ENCODE peak calls at places on chromosomes 2 and 18, in six cellular contexts. L, A, N, J, E and P are unnamed samples.
A peak's percentile ranks its signal among the peaks of the same experiment; 100 is the strongest.

GRCh38 chr2:149885468-149885867 is 297.9 kb upstream of the MMADHC start:
- DNase-seq in N (no peak), L (no peak), A (no peak), E (no peak), J (no peak), P (no peak)

GRCh38 chr2:239947361-239948045 is 77.6 kb downstream of the NDUFA10 start:
- DNase-seq in N (no peak), E (peak; percentile 76), A (no peak), J (no peak), L (no peak), P (no peak)

GRCh38 chr18:79637181-79637920 is 42.3 kb upstream of the CTDP1 start:
- DNase-seq in N (no peak), E (no peak), J (no peak), L (peak; percentile 70), A (no peak), P (no peak)

GRCh38 chr18:32300914-32301313 is 111.1 kb downstream of the MEP1B start:
- DNase-seq in J (no peak), A (no peak), E (no peak), L (no peak), N (no peak), P (no peak)

GRCh38 chr2:182540236-182540635 is 113.4 kb upstream of the PDE1A start:
- DNase-seq in J (no peak), A (no peak), L (no peak), E (no peak), N (no peak), P (no peak)

GRCh38 chr2:118003396-118003824 is 10.5 kb downstream of the CCDC93 start:
- DNase-seq in L (peak; percentile 87), N (peak; percentile 65), E (no peak), J (peak; percentile 44), A (peak; percentile 69), P (no peak)

GRCh38 chr2:201859886-201860285 is 53.5 kb downstream of the CDK15 start:
- DNase-seq in E (no peak), L (no peak), A (no peak), N (no peak), J (no peak), P (no peak)

GRCh38 chr18:77522031-77522675 is 272.5 kb downstream of the GALR1 start:
- DNase-seq in N (no peak), A (no peak), L (no peak), E (no peak), J (no peak), P (no peak)

GRCh38 chr2:41894563-41895333 is 153.1 kb upstream of the PKDCC start:
- DNase-seq in J (no peak), L (no peak), E (no peak), N (no peak), A (no peak), P (no peak)

GRCh38 chr2:11938196-11938595 is 191.8 kb downstream of the LPIN1 start:
- DNase-seq in N (no peak), J (peak; percentile 41), E (peak; percentile 50), A (no peak), L (no peak), P (peak; percentile 91)

GRCh38 chr2:126891681-126892500 is 6.8 kb upstream of the TEX51 start:
- DNase-seq in A (no peak), E (no peak), L (no peak), J (no peak), N (no peak), P (peak; percentile 92)

GRCh38 chr2:219631925-219632757 is 4.7 kb downstream of the SLC4A3 start:
- DNase-seq in A (peak; percentile 24), J (no peak), L (no peak), N (no peak), E (peak; percentile 82), P (no peak)

GRCh38 chr2:74387346-74387745 is 7.2 kb upstream of the DCTN1 start:
- DNase-seq in J (no peak), N (no peak), E (no peak), L (no peak), A (no peak), P (no peak)

GRCh38 chr2:225779829-225780228 is 380.3 kb downstream of the NYAP2 start:
- DNase-seq in N (no peak), E (no peak), L (no peak), J (no peak), A (no peak), P (no peak)

GRCh38 chr2:236503100-236503499 is 66.5 kb upstream of the ACKR3 start:
- DNase-seq in A (peak; percentile 29), J (no peak), E (no peak), N (no peak), L (peak; percentile 63), P (peak; percentile 34)

GRCh38 chr2:108189316-108189715 is 50.5 kb upstream of the SULT1C3 start:
- DNase-seq in A (no peak), L (no peak), J (no peak), N (no peak), E (no peak), P (no peak)

GRCh38 chr18:57959278-57959677 is 84.7 kb upstream of the NEDD4L start:
- DNase-seq in L (peak; percentile 62), E (peak; percentile 3), A (peak; percentile 49), J (peak; percentile 53), N (peak; percentile 72), P (no peak)

GRCh38 chr18:48785091-48785614 is 165.6 kb downstream of the SMAD7 start:
- DNase-seq in N (no peak), E (no peak), J (peak; percentile 54), L (no peak), A (no peak), P (no peak)

GRCh38 chr2:19137433-19137832 is 221.0 kb downstream of the OSR1 start:
- DNase-seq in E (no peak), A (no peak), L (no peak), N (no peak), J (no peak), P (no peak)

GRCh38 chr2:55459278-55459677 is 39.6 kb upstream of the CCDC88A start:
- DNase-seq in A (no peak), J (no peak), L (no peak), N (no peak), E (no peak), P (no peak)

DNA sequence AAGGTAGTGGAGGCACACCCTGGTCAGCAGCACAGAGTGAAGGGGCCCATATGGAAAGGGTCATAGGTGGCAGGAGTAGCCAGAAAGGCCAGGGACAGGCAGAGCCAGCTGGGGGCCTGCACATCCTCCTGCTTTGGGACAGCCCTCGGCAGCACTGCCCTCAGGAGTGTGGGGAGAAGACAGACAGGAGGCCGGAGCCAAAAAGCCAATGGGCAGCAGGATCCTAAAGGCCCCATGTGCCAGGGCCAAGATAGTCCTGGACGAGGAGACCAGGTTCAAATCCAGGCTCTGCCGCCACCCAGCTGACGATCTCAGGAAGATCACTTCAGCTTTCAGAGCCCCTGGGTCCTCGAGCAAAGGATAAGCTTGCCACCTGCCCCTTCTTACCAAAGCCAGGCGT is 220.1 kb downstream of the TMEM163 start:
- DNase-seq in L (no peak), A (no peak), J (no peak), N (no peak), E (peak; percentile 24), P (no peak)
- TF ChIP-seq CTCF in L (no peak), A (no peak), J (no peak), N (no peak), E (no peak), P (no peak)

DNA sequence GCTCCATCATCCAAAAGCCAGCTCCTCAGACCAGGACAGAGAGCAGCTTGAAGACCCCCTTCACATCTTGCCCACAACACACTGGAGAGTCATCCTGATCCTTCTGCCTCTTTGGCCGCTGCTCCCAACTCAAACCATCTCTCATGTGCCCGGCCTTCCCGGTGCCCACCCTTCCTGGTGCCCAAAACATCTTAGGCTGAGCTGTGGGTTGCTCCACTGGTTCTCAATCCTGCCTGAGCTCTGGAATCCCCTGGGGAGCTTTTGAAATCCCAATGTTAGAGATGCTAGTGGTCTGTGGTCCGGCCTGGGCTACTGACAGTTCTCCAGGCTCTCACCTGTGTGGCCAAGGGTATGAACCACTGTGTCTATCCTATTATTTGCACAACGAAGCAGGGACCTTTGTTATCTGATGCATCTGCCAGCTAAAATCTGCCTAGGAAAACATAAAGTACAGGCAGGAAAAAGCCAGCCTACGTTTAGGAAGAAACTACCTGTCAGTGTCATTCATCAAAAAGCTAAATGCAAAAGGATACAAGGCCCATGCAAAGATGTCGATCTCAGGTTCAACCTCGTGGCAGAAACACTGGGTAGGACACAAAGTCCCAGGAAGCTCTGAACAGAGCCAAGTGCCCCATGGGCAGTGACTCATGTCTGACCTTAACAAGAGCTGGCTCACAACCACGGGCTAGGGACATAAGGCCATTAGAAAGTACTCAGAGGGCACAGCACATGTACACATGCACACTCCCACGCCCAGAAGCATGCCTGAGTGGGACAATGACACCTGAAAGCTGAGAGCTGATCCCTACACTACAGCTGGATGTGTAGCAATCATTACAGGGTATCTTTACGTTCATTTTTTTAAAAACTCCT is 30.8 kb downstream of the TBC1D8 start:
- DNase-seq in L (no peak), N (peak; percentile 85), E (no peak), J (peak; percentile 78), A (no peak), P (no peak)
- TF ChIP-seq POLR2AphosphoS5 in L (no peak), N (peak; percentile 66), E (peak; percentile 98), J (peak; percentile 77), A (no peak), P (peak; percentile 89)

GRCh38 chr2:176781570-176782217 is 430.9 kb upstream of the HNRNPA3 start:
- DNase-seq in E (no peak), A (no peak), J (no peak), L (no peak), N (no peak), P (no peak)
- TF ChIP-seq CTCF in E (no peak), A (no peak), J (no peak), L (no peak), N (no peak), P (no peak)

GRCh38 chr2:119721462-119721861 is 38.3 kb upstream of the PTPN4 start:
- DNase-seq in A (no peak), L (peak; percentile 34), J (no peak), N (no peak), E (no peak), P (no peak)

GRCh38 chr2:119715409-119716295 is 36.7 kb downstream of the TMEM177 start:
- DNase-seq in A (no peak), N (no peak), L (no peak), E (no peak), J (no peak), P (no peak)

GRCh38 chr2:119719261-119719627 is 40.2 kb downstream of the TMEM177 start:
- DNase-seq in J (no peak), E (no peak), N (no peak), L (no peak), A (no peak), P (no peak)

GRCh38 chr2:119721043-119721442 is 38.7 kb upstream of the PTPN4 start:
- DNase-seq in L (no peak), N (no peak), J (no peak), A (no peak), E (no peak), P (no peak)

DNA sequence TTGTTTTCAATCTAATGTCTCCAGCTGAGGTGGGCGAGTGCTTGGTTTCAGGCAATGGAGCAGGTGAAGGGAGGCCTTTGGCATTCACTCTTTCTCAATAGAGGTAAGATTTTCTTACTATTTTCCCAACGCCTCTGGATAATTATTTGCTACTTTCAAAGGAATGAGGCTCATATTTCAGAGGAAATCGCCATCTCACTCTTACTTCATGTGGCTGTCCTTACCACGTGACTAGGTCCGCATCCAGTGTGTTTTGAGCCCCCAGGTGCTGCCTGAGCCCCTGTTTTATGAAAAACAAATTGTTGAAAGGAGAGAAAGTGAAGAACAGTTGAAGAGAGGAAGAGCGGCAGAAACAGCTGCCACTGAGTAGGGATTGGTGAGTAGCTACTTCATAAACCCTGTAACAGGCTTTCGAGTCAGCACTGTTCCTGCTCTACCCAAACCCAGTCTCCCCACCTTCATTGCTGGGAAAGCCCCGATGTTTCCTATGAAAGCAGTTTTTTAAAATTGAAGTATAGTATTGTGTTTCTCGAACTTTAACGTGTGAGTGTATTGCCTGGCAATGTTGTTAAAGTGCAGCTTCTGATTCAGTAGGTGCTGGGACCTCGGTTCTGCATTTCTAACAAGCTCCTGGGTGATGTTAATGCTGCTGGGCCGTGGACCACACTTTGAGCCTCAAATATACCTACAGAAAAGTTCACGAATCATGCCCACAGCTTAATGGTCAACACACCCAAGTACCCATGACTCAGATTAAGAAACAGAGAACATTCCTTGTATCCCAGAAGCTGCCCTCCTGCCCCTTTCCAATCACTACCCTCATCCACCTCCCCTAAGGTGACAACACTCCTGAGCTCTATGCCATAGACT is 39.6 kb downstream of the TMEM177 start:
- DNase-seq in A (no peak), N (no peak), L (no peak), J (no peak), E (no peak), P (no peak)
- TF ChIP-seq POLR2AphosphoS5 in A (no peak), N (no peak), L (no peak), J (no peak), E (no peak), P (no peak)